ENCODE peak calls at places on chromosomes 12 and 14, in seven cellular contexts. A, D, G, Y, E, F and B are unnamed samples. For H3K27me3, the result is how much of the 10 kb centered on the place peaks cover.

GRCh38 chr12:97616936-97617335 is 154.3 kb downstream of the RMST start:
- DNase-seq in A (no peak), D (no peak), Y (no peak), G (no peak), F (no peak), E (no peak), B (no peak)

GRCh38 chr12:92146497-92146828 is 817 bp upstream of the BTG1 start:
- DNase-seq in D (no peak), A (no peak), E (peak), Y (no peak), F (no peak), G (no peak), B (no peak)

GRCh38 chr14:59254911-59255545 is 66.6 kb downstream of the DAAM1 start:
- DNase-seq in D (no peak), A (no peak), G (no peak), E (peak), Y (no peak), F (peak), B (no peak)

GRCh38 chr12:62930546-62931425 is 4.2 kb downstream of the PPM1H start:
- DNase-seq in Y (no peak), F (no peak), A (no peak), D (no peak), E (peak), G (no peak), B (no peak)

GRCh38 chr14:20305265-20306078 is at the start of gene TTC5:
- DNase-seq in G (peak), A (peak), Y (peak), F (peak), D (peak), E (peak), B (peak)

GRCh38 chr14:92459479-92460421 is 53.8 kb upstream of the RIN3 start:
- DNase-seq in G (no peak), D (no peak), A (no peak), E (no peak), F (peak), Y (no peak), B (no peak)

GRCh38 chr14:52351191-52351560 is 37.1 kb downstream of the PTGER2 start:
- DNase-seq in E (peak), G (no peak), F (no peak), Y (no peak), D (no peak), A (no peak), B (no peak)

GRCh38 chr12:8678661-8679111 is 16.1 kb upstream of the MFAP5 start:
- DNase-seq in E (no peak), F (no peak), A (no peak), D (no peak), G (no peak), Y (no peak), B (no peak)

GRCh38 chr12:74415633-74416032 is 122.0 kb upstream of the ATXN7L3B start:
- DNase-seq in E (peak), F (no peak), D (no peak), A (no peak), Y (no peak), G (peak), B (no peak)

GRCh38 chr12:7113389-7113871 is 4.4 kb upstream of the C1RL start:
- DNase-seq in Y (no peak), F (no peak), D (no peak), E (peak), G (no peak), A (peak), B (no peak)

GRCh38 chr12:77377116-77377515 is 311.7 kb upstream of the E2F7 start:
- DNase-seq in E (peak), Y (no peak), G (no peak), A (no peak), D (no peak), F (no peak), B (no peak)

GRCh38 chr14:23763394-23763793 is 127.2 kb downstream of the DHRS2 start:
- DNase-seq in G (no peak), D (no peak), Y (no peak), A (no peak), E (no peak), F (no peak), B (no peak)

GRCh38 chr12:1972856-1973317 is 31.4 kb downstream of the DCP1B start:
- DNase-seq in Y (no peak), D (no peak), E (peak), A (no peak), G (no peak), F (peak), B (peak)

GRCh38 chr12:69570545-69571399 is 14.5 kb upstream of the CCT2 start:
- DNase-seq in F (peak), G (peak), E (peak), Y (peak), A (no peak), D (peak), B (no peak)

GRCh38 chr14:95313707-95314106 is 6.0 kb downstream of the CLMN start:
- DNase-seq in Y (no peak), E (peak), D (no peak), F (peak), A (peak), G (no peak), B (no peak)

GRCh38 chr12:65443038-65443437 is 164.6 kb downstream of the MSRB3 start:
- DNase-seq in A (no peak), Y (no peak), G (no peak), F (no peak), E (no peak), D (no peak), B (no peak)

GRCh38 chr14:49766839-49767238 is 1.1 kb upstream of the KLHDC2 start:
- DNase-seq in G (no peak), E (no peak), D (no peak), F (no peak), A (no peak), Y (no peak), B (no peak)

GRCh38 chr12:33265037-33265436 is 174.6 kb downstream of the SYT10 start:
- DNase-seq in A (no peak), F (no peak), Y (no peak), E (no peak), D (no peak), G (no peak), B (no peak)

GRCh38 chr12:105504286-105504685 is 173.8 kb downstream of the C12orf75 start:
- DNase-seq in G (no peak), Y (no peak), D (no peak), E (no peak), F (no peak), A (no peak), B (no peak)

GRCh38 chr14:57486767-57487379 is 6.8 kb downstream of the CCDC198 start:
- DNase-seq in D (no peak), A (no peak), Y (no peak), G (peak), E (peak), F (peak), B (peak)

GRCh38 chr12:84069699-84070098 is 842.9 kb downstream of the SLC6A15 start:
- DNase-seq in A (no peak), E (peak), D (no peak), Y (no peak), F (no peak), G (no peak), B (no peak)

GRCh38 chr12:6684609-6685008 is 4.6 kb downstream of the ZNF384 start:
- DNase-seq in G (peak), F (no peak), A (no peak), E (peak), D (no peak), Y (no peak), B (no peak)

GRCh38 chr12:100460702-100461101 is 13.0 kb upstream of the NR1H4 start:
- DNase-seq in Y (no peak), F (no peak), G (no peak), A (no peak), E (no peak), D (no peak), B (no peak)

GRCh38 chr12:74689071-74689655 is 151.5 kb downstream of the ATXN7L3B start:
- DNase-seq in D (no peak), G (peak), Y (no peak), A (no peak), E (peak), F (no peak), B (peak)

GRCh38 chr14:100140452-100141132 is 18.9 kb downstream of the DEGS2 start:
- DNase-seq in E (peak), F (peak), D (no peak), Y (no peak), A (no peak), G (no peak), B (no peak)

GRCh38 chr12:97530237-97530636 is 67.6 kb downstream of the RMST start:
- DNase-seq in G (no peak), D (no peak), Y (no peak), F (no peak), E (no peak), A (no peak), B (no peak)

GRCh38 chr14:58243790-58244555 is 670 bp upstream of the PSMA3 start:
- DNase-seq in F (peak), D (no peak), E (no peak), A (no peak), G (peak), Y (no peak), B (no peak)

GRCh38 chr14:54702014-54702491 is 135.1 kb downstream of the SAMD4A start:
- DNase-seq in F (no peak), G (no peak), Y (no peak), D (no peak), E (no peak), A (no peak), B (no peak)

GRCh38 chr12:6161124-6161882 is 36.8 kb upstream of the VWF start:
- DNase-seq in G (no peak), F (no peak), Y (no peak), E (peak), A (no peak), D (no peak), B (peak)

GRCh38 chr12:53180270-53180930 is at the start of the genes CSAD and ZNF740:
- DNase-seq in F (peak), E (peak), Y (peak), A (peak), D (peak), G (peak), B (peak)

GRCh38 chr14:78785265-78785664 is 615.1 kb downstream of the NRXN3 start:
- DNase-seq in E (no peak), G (no peak), D (no peak), F (no peak), A (no peak), Y (no peak), B (no peak)

GRCh38 chr14:30564868-30565248 is 5.9 kb downstream of the G2E3 start:
- DNase-seq in D (no peak), Y (no peak), G (no peak), E (peak), A (no peak), F (no peak), B (no peak)

GRCh38 chr12:103771466-103771865 is 69.6 kb downstream of the NT5DC3 start:
- DNase-seq in D (no peak), Y (no peak), E (peak), A (peak), G (no peak), F (peak), B (no peak)

GRCh38 chr12:107200394-107200793 is 107.0 kb upstream of the CRY1 start:
- DNase-seq in A (no peak), G (peak), Y (no peak), F (no peak), D (no peak), E (peak), B (peak)

GRCh38 chr12:107196681-107197080 is 103.3 kb upstream of the CRY1 start:
- DNase-seq in D (no peak), Y (no peak), G (no peak), A (no peak), F (no peak), E (peak), B (peak)
- H3K27me3 ChIP-seq in D (under half), Y (under half), G (under half), A (under half), F (under half), E (under half), B (under half)

DNA sequence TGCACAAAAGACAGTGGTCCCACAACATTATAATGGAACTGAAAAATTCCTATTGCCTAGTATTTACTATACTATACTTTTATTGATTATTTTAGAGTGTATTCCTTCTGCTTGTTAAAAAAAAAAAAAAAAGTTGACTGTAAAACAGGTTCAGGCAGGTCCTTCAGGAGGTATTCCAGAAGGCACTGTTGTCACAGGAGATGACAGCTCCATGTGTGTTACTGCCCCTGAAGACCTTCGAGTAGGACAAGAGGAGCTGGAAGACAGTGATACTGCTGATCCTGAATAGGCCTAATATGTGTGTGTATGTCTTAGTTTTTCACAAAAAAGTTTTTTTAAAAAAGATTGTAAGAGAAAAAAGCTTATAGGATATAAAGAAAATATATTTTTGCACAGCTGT is 12.3 kb downstream of the UBE2N start:
- DNase-seq in D (no peak), A (no peak), G (no peak), Y (no peak), F (no peak), E (no peak), B (no peak)
- H3K4me3 ChIP-seq in D (no peak), A (no peak), G (no peak), Y (no peak), F (no peak), E (no peak), B (no peak)

DNA sequence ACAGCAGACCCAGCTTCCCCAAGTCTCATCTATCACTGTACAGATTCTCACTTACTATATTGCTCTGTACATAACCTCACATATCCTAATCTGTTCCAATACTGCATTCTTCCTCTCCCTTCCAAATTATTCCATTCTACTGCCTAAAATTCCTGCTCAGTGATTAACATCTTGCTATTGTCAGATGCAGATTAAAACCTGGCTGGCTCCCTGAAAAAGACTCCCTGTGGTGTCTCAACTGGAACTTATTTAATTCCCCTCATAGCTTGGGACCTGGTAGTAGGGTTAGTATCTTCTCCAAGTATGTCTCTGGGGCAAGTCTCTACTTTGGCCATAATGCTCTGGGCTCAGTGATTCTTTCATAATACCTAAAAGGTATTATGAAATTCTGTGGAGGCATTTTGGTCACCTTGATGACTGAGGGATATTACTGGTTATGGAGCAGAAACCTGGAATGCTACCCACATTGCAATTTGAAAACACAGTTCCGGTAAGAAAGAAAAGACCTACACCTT is 55.8 kb downstream of the PAWR start:
- DNase-seq in F (no peak), A (no peak), G (no peak), E (no peak), D (no peak), Y (no peak), B (no peak)
- H3K27ac ChIP-seq in F (no peak), A (no peak), G (no peak), E (no peak), D (no peak), Y (no peak), B (no peak)

GRCh38 chr14:39107624-39108023 is 4.6 kb upstream of the SEC23A start:
- DNase-seq in F (no peak), D (no peak), G (no peak), E (peak), Y (no peak), A (no peak), B (no peak)
- H3K27me3 ChIP-seq in F (under half), D (under half), G (under half), E (under half), Y (under half), A (under half), B (under half)

DNA sequence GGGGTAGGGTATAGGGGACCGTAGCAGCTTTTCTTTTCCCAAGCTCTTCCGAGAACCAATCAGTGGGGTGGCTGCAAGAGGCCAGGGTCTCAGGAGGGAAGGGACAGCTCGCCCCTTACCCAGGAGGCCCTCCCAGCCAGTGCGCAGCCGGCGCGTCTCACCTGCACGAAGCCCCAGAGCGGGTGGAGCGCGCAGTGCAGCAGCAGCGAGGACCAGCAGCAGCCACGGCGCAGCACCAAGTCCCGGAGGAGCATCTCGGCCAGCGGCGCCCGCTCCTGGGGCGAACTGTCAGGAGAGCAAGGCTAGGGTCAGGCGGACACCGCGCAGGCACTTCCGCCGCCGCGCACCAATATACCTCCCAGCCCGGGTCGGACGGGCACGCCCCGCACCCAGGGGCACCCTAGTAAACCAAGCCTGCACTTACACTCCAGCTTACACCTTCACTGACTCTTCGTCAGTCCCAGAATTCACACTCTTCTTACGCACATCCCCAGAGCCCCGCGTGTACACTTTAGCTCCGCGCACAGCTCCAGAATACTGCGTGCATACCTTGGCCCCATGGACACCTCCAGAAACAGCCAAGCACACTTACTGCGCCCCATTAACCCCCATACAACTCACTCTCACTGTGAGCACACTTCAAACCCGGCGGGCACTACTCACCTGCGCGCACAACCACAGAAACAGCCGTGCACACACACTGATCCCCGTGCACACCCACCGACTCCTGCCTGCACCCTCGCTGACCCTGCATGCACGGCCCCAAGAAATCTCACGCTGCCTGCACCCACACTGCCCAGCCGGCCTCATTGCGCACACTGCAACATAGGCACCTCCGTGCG is 599 bp downstream of the PRIMA1 start:
- DNase-seq in E (no peak), D (no peak), A (no peak), Y (no peak), G (no peak), F (no peak), B (no peak)
- H3K4me3 ChIP-seq in E (no peak), D (no peak), A (no peak), Y (no peak), G (peak), F (no peak), B (no peak)

GRCh38 chr12:45309826-45310626 is 94.1 kb downstream of the ANO6 start:
- DNase-seq in Y (no peak), A (no peak), F (no peak), D (no peak), E (peak), G (no peak), B (no peak)

GRCh38 chr12:45302621-45303020 is 86.7 kb downstream of the ANO6 start:
- DNase-seq in A (no peak), Y (no peak), D (no peak), E (peak), F (no peak), G (no peak), B (no peak)

GRCh38 chr12:45303955-45304354 is 88.1 kb downstream of the ANO6 start:
- DNase-seq in G (no peak), Y (no peak), A (no peak), D (no peak), E (no peak), F (no peak), B (no peak)

GRCh38 chr12:45305904-45306303 is 90.0 kb downstream of the ANO6 start:
- DNase-seq in E (no peak), D (no peak), A (peak), F (no peak), Y (no peak), G (no peak), B (no peak)

DNA sequence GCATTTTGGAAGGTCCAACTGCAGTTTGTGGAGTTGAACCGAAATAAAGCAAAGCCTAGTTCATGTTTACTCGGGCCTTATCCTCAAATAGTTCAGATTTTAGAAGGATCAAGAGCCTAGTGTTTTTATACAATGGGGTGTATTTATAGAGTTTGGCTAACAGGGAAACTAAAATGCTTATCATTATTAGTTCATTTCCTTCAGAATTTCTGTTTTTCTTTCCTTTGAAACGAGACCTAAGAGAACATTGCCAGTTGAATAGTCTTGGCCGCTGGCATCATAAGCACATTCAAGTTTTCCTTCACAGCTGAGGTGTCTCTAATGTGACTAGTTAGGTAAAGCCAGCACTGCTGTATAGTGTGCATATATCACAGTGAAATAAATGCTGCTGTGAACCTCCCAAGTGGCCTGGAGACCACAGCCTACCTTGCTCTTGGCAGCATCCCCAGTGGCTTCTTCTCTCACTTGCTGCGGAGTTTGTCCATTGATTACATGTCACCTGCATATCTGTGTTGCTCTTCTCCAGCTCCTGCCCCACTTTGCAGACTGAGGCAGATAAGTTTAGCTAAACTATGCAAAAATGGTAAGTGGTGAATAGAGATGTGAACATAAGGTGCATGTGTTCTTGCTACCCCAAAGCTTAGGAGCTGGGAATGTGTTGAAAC is 88.8 kb downstream of the ANO6 start:
- DNase-seq in Y (no peak), F (no peak), D (no peak), A (peak), E (no peak), G (no peak), B (no peak)
- H3K27ac ChIP-seq in Y (no peak), F (no peak), D (no peak), A (no peak), E (no peak), G (no peak), B (no peak)